ENCODE peak calls at places on chromosomes 7 and 10, in nine cellular contexts. H is breast epithelium, Q is heart left ventricle, W is IMR-90, X is transverse colon, T is adrenal gland, Z is gastrocnemius medialis, C is prostate gland, N is stomach. Y is an unnamed sample.

GRCh38 chr7:71633571-71634008 is 501.6 kb downstream of the GALNT17 start:
- DNase-seq in H (no peak), Q (no peak), W (peak; percentile 3), X (no peak), T (peak; percentile 75), Z (no peak), C (no peak), N (no peak), Y (no peak)

GRCh38 chr7:149067869-149068268 is 22.6 kb downstream of the ZNF786 start:
- DNase-seq in H (no peak), Q (no peak), W (no peak), X (no peak), T (no peak), Z (no peak), C (no peak), N (no peak), Y (no peak)

GRCh38 chr7:66326501-66327180 is 121.5 kb downstream of the TPST1 start:
- DNase-seq in H (no peak), Q (no peak), W (peak; percentile 96), X (no peak), T (peak; percentile 28), Z (no peak), C (no peak), N (no peak), Y (no peak)

GRCh38 chr7:34207810-34208209 is 302.5 kb downstream of the BMPER start:
- DNase-seq in H (no peak), Q (no peak), W (no peak), X (no peak), T (no peak), Z (no peak), C (no peak), N (no peak), Y (peak; percentile 53)

GRCh38 chr7:89054364-89054763 is 258.8 kb upstream of the TEX47 start:
- DNase-seq in H (no peak), Q (no peak), W (no peak), X (no peak), T (no peak), Z (no peak), C (no peak), N (no peak), Y (no peak)

GRCh38 chr7:52959336-52959735 is 76.1 kb upstream of the POM121L12 start:
- DNase-seq in H (no peak), Q (no peak), W (no peak), X (no peak), T (no peak), Z (no peak), C (no peak), N (no peak), Y (no peak)

GRCh38 chr7:118239014-118239413 is 14.5 kb downstream of the ANKRD7 start:
- DNase-seq in H (no peak), Q (no peak), W (no peak), X (no peak), T (no peak), Z (no peak), C (no peak), N (no peak), Y (no peak)

GRCh38 chr10:86785968-86786367 is 29.5 kb downstream of the BMPR1A start:
- DNase-seq in H (no peak), Q (no peak), W (no peak), X (no peak), T (no peak), Z (no peak), C (no peak), N (no peak), Y (no peak)

GRCh38 chr7:112112822-112113255 is 93.4 kb downstream of the DOCK4 start:
- DNase-seq in H (peak; percentile 48), Q (no peak), W (peak; percentile 54), X (no peak), T (peak; percentile 56), Z (no peak), C (no peak), N (no peak), Y (no peak)

GRCh38 chr7:22858640-22859561 is 36.3 kb upstream of the TOMM7 start:
- DNase-seq in H (peak; percentile 67), Q (no peak), W (peak; percentile 99), X (no peak), T (no peak), Z (peak; percentile 42), C (no peak), N (no peak), Y (no peak)

GRCh38 chr7:88013981-88014380 is 79.9 kb downstream of the ADAM22 start:
- DNase-seq in H (no peak), Q (no peak), W (no peak), X (no peak), T (no peak), Z (no peak), C (no peak), N (no peak), Y (no peak)

GRCh38 chr10:92123031-92123450 is 167.8 kb downstream of the CPEB3 start:
- DNase-seq in H (peak; percentile 66), Q (no peak), W (no peak), X (no peak), T (no peak), Z (no peak), C (peak; percentile 76), N (peak; percentile 72), Y (no peak)

GRCh38 chr10:96746503-96746902 is 26.2 kb upstream of the PIK3AP1 start:
- DNase-seq in H (no peak), Q (no peak), W (peak; percentile 6), X (no peak), T (no peak), Z (no peak), C (no peak), N (no peak), Y (no peak)

GRCh38 chr7:135204271-135204872 is 7.0 kb downstream of the WDR91 start:
- DNase-seq in H (no peak), Q (no peak), W (peak; percentile 93), X (no peak), T (no peak), Z (no peak), C (no peak), N (no peak), Y (no peak)

GRCh38 chr10:971150-971542 is 17.1 kb upstream of the GTPBP4 start:
- DNase-seq in H (no peak), Q (no peak), W (peak; percentile 46), X (no peak), T (peak; percentile 48), Z (peak; percentile 45), C (no peak), N (no peak), Y (no peak)

GRCh38 chr7:131225619-131226101 is 102.0 kb upstream of the MKLN1 start:
- DNase-seq in H (peak; percentile 44), Q (peak; percentile 44), W (peak; percentile 61), X (peak; percentile 73), T (peak; percentile 72), Z (no peak), C (peak; percentile 14), N (peak; percentile 28), Y (no peak)
- TF ChIP-seq POLR2A in H (no peak), Q (no peak), W (no peak), X (no peak), T (no peak), Z (no peak), C (no peak), N (no peak), Y (no peak)

GRCh38 chr7:131012477-131013031 is 278.5 kb upstream of the KLF14 start:
- DNase-seq in H (no peak), Q (no peak), W (no peak), X (no peak), T (no peak), Z (no peak), C (no peak), N (no peak), Y (no peak)

GRCh38 chr7:131010714-131011436 is 276.9 kb upstream of the KLF14 start:
- DNase-seq in H (no peak), Q (no peak), W (peak; percentile 63), X (no peak), T (no peak), Z (no peak), C (no peak), N (no peak), Y (no peak)

GRCh38 chr7:131011437-131011752 is 277.4 kb upstream of the KLF14 start:
- DNase-seq in H (no peak), Q (no peak), W (no peak), X (no peak), T (no peak), Z (no peak), C (no peak), N (no peak), Y (no peak)

GRCh38 chr7:131013716-131014115 is 279.7 kb upstream of the KLF14 start:
- DNase-seq in H (no peak), Q (no peak), W (no peak), X (no peak), T (no peak), Z (no peak), C (no peak), N (no peak), Y (no peak)

DNA sequence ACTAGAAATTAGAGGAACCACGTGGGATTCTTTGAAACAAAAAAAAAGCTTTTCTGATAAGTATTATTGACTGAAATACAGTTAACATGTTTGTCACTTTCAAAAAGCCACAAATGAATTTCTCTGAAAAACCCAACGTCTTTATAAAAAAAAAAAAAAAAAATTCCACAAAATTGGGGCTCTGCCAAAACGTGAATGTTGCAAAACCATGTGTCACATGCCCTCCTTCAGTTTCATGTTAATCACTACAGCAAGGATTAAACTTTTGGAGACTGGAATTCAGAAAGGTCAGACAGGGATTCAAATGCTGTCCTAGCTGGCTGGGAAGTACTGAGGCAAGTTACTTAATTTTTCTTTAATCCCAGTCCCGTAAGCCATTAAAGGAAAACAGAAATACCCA is 278.0 kb upstream of the KLF14 start:
- DNase-seq in H (no peak), Q (no peak), W (peak; percentile 89), X (no peak), T (no peak), Z (no peak), C (no peak), N (no peak), Y (no peak)
- H3K4me1 ChIP-seq in H (peaks cover 51% of the 10 kb centered on the region), Q (peaks cover 60% of the 10 kb centered on the region), W (peaks cover 40% of the 10 kb centered on the region), X (peaks cover 46% of the 10 kb centered on the region), T (peaks cover 49% of the 10 kb centered on the region), Z (peaks cover 98% of the 10 kb centered on the region), C (peaks cover 23% of the 10 kb centered on the region), N (peaks cover 100% of the 10 kb centered on the region), Y (peaks cover 84% of the 10 kb centered on the region)

GRCh38 chr7:100568176-100568935 is 5.3 kb downstream of the SAP25 start:
- DNase-seq in H (no peak), Q (no peak), W (no peak), X (peak; percentile 53), T (peak; percentile 93), Z (no peak), C (no peak), N (no peak), Y (no peak)
- H3K4me3 ChIP-seq in H (no peak overlapping the region), Q (no peak overlapping the region), W (no peak overlapping the region), X (no peak overlapping the region), T (no peak overlapping the region), Z (no peak overlapping the region), C (no peak overlapping the region), N (no peak overlapping the region), Y (no peak overlapping the region)

DNA sequence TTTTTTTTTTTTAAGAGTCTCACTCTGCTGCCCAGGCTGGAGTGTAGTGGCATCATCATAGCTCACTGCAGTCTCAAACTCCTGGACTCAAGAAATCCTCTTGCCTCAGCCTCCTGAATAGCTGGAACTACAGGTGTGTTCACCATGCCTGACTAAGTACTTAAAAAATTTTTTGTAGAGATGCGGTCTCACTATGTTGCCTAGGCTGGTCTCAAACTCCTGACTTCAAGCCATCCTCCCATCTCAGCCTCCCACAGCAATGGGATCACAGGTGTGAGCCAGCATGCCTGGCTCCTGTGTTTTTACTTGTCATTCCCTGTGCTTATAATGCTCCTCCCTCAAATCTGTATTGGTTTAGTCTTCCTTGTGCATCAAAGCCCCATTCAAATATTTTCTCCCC is 46.7 kb downstream of the THNSL1 start:
- DNase-seq in H (no peak), Q (no peak), W (no peak), X (no peak), T (no peak), Z (no peak), C (no peak), N (no peak), Y (peak; percentile 64)
- TF ChIP-seq POLR2A in H (no peak), Q (no peak), W (no peak), X (no peak), T (no peak), Z (no peak), C (no peak), N (no peak), Y (no peak)